ENCODE peak calls at places on chromosomes 16 and 17, in four cellular contexts. L is T-helper 2 cell; B is activated T-helper 9 cell treated with anti-CD3 and anti-CD28 coated beads, Interleukin-2, amount 50 U/mL, for 16 hours; D is NT2/D1. V is an unnamed sample.

GRCh38 chr17:72467841-72468653 is 347.2 kb downstream of the SOX9 start:
- DNase-seq in B (no peak), D (no peak), L (no peak), V (no peak)

GRCh38 chr16:57773680-57774295 is 28.5 kb downstream of the KIFC3 start:
- DNase-seq in B (no peak), D (no peak), L (no peak), V (no peak)

GRCh38 chr17:58677204-58677880 is 14.5 kb downstream of the TEX14 start:
- DNase-seq in D (no peak), L (no peak), B (no peak), V (no peak)

GRCh38 chr17:81040791-81041337 is 5.9 kb downstream of the BAIAP2 start:
- DNase-seq in B (no peak), D (no peak), L (no peak), V (no peak)

GRCh38 chr17:13003927-13004326 is 13.9 kb downstream of the ELAC2 start:
- DNase-seq in D (no peak), L (no peak), B (no peak), V (no peak)

GRCh38 chr17:2954898-2955445 is 108.4 kb downstream of the OR1D5 start:
- DNase-seq in L (no peak), D (no peak), B (no peak), V (no peak)

GRCh38 chr17:29826045-29826692 is 103.9 kb downstream of the SSH2 start:
- DNase-seq in L (no peak), D (no peak), B (no peak), V (no peak)

GRCh38 chr17:81641825-81642489 is 5.0 kb downstream of the TSPAN10 start:
- DNase-seq in B (no peak), D (no peak), L (no peak), V (no peak)

GRCh38 chr16:66342294-66342900 is 24.1 kb upstream of the CDH5 start:
- DNase-seq in D (peak; percentile 48), B (no peak), L (no peak), V (no peak)

GRCh38 chr17:41663451-41664171 is 25.1 kb upstream of the EIF1 start:
- DNase-seq in B (no peak), L (no peak), D (no peak), V (no peak)

GRCh38 chr16:84228321-84228838 is 11.4 kb downstream of the KCNG4 start:
- DNase-seq in L (no peak), B (no peak), D (peak; percentile 51), V (no peak)

GRCh38 chr17:44842748-44843147 is 4.9 kb upstream of the HIGD1B start:
- DNase-seq in B (no peak), L (no peak), D (peak; percentile 68), V (no peak)

GRCh38 chr17:27451906-27452305 is 4.3 kb upstream of the KSR1 start:
- DNase-seq in L (no peak), B (no peak), D (no peak), V (no peak)

GRCh38 chr16:19330801-19331484 is 45.4 kb downstream of the CLEC19A start:
- DNase-seq in B (no peak), L (no peak), D (no peak), V (no peak)

GRCh38 chr16:75702247-75702646 is 986 bp upstream of the DUXB start:
- DNase-seq in B (no peak), D (no peak), L (no peak), V (no peak)

GRCh38 chr17:74646231-74646630 is 22.7 kb upstream of the CD300E start:
- DNase-seq in B (no peak), L (no peak), D (no peak), V (no peak)

GRCh38 chr17:43753488-43754129 is 5.0 kb downstream of the SOST start:
- DNase-seq in D (no peak), B (no peak), L (no peak), V (no peak)

GRCh38 chr17:49132699-49133364 is at the start of gene B4GALNT2:
- DNase-seq in L (no peak), B (no peak), D (no peak), V (no peak)

GRCh38 chr16:24701521-24701951 is 27.9 kb upstream of the TNRC6A start:
- DNase-seq in D (no peak), B (no peak), L (no peak), V (no peak)

GRCh38 chr16:1177053-1177452 is 24.1 kb downstream of the CACNA1H start:
- DNase-seq in L (no peak), B (no peak), D (no peak), V (no peak)

GRCh38 chr17:68573338-68573737 is 27.8 kb downstream of the FAM20A start:
- DNase-seq in B (no peak), D (no peak), L (no peak), V (no peak)

GRCh38 chr17:7354262-7354781 is 634 bp upstream of the TMEM95 start:
- DNase-seq in L (no peak), D (no peak), B (no peak), V (no peak)

GRCh38 chr16:3074860-3075545 is 9.6 kb downstream of the IL32 start:
- DNase-seq in L (peak; percentile 38), D (no peak), B (peak; percentile 69), V (peak; percentile 76)

GRCh38 chr17:52673791-52674190 is 515.3 kb upstream of the CA10 start:
- DNase-seq in D (no peak), L (no peak), B (no peak), V (no peak)

GRCh38 chr16:2296662-2297505 is 29.0 kb upstream of the RNPS1 start:
- DNase-seq in B (no peak), D (no peak), L (no peak), V (no peak)

GRCh38 chr17:32927724-32928526 is at the start of gene TMEM98:
- DNase-seq in L (no peak), B (no peak), D (no peak), V (no peak)

GRCh38 chr17:36913132-36913531 is 24.1 kb upstream of the LHX1 start:
- DNase-seq in L (no peak), D (no peak), B (no peak), V (no peak)

GRCh38 chr17:79306688-79307323 is 232.2 kb downstream of the ENGASE start:
- DNase-seq in L (no peak), B (no peak), D (no peak), V (no peak)

GRCh38 chr17:7881655-7882054 is 6.9 kb upstream of the CHD3 start:
- DNase-seq in B (no peak), L (no peak), D (no peak), V (no peak)

GRCh38 chr17:16044484-16044883 is 44.9 kb downstream of the TTC19 start:
- DNase-seq in D (no peak), L (no peak), B (no peak), V (no peak)

V was measured in effector memory CD4-positive, alpha-beta T cell.